ENCODE peak calls at places on chromosomes 16 and 17, in four cellular contexts. One of them, this sample, is unnamed.

GRCh38 chr17:72603346-72604242 is 482.8 kb downstream of the SOX9 start:
- DNase-seq in hypothalamus: no peak
- DNase-seq in choroid plexus epithelial cell: peak
- DNase-seq in lower lobe of right lung: no peak
- DNase-seq in this sample: no peak

GRCh38 chr17:1986783-1987451 is 38.2 kb downstream of the RTN4RL1 start:
- DNase-seq in hypothalamus: no peak
- DNase-seq in choroid plexus epithelial cell: no peak
- DNase-seq in lower lobe of right lung: no peak
- DNase-seq in this sample: no peak

GRCh38 chr16:56558024-56558747 is 6.7 kb upstream of the MT4 start:
- DNase-seq in hypothalamus: peak
- DNase-seq in choroid plexus epithelial cell: peak
- DNase-seq in lower lobe of right lung: no peak
- DNase-seq in this sample: no peak

GRCh38 chr17:27631897-27632725 is 1.1 kb downstream of the LGALS9 start:
- DNase-seq in hypothalamus: no peak
- DNase-seq in choroid plexus epithelial cell: no peak
- DNase-seq in lower lobe of right lung: peak
- DNase-seq in this sample: no peak

GRCh38 chr16:82993874-82994375 is 367.2 kb downstream of the CDH13 start:
- DNase-seq in hypothalamus: no peak
- DNase-seq in choroid plexus epithelial cell: no peak
- DNase-seq in lower lobe of right lung: no peak
- DNase-seq in this sample: no peak

GRCh38 chr16:53803451-53803850 is 99.5 kb downstream of the FTO start:
- DNase-seq in hypothalamus: no peak
- DNase-seq in choroid plexus epithelial cell: no peak
- DNase-seq in lower lobe of right lung: no peak
- DNase-seq in this sample: no peak

GRCh38 chr16:65235339-65236177 is 113.7 kb upstream of the CDH11 start:
- DNase-seq in hypothalamus: no peak
- DNase-seq in choroid plexus epithelial cell: no peak
- DNase-seq in lower lobe of right lung: no peak
- DNase-seq in this sample: no peak

GRCh38 chr17:17053446-17054379 is 11.5 kb downstream of the MPRIP start:
- DNase-seq in hypothalamus: no peak
- DNase-seq in choroid plexus epithelial cell: no peak
- DNase-seq in lower lobe of right lung: no peak
- DNase-seq in this sample: peak

This sample was measured in uterus.